ENCODE peak calls at places on chromosomes 11 and 22, in eight cellular contexts. Z is NCI-H1930, F is D341Med, J is substantia nigra, R is posterior cingulate gyrus, S is lower leg skin, I is uterus, U is lower lobe of right lung. B is an unnamed sample.

GRCh38 chr22:50535113-50535512 is 5.3 kb upstream of the TYMP start:
- DNase-seq in Z (no peak), F (no peak), J (no peak), R (no peak), S (no peak), I (no peak), U (no peak), B (peak; percentile 15)

GRCh38 chr11:46380340-46381045 is 976 bp upstream of the MDK start:
- DNase-seq in Z (peak; percentile 49), F (no peak), J (no peak), R (no peak), S (peak; percentile 95), I (peak; percentile 74), U (peak; percentile 86), B (peak; percentile 82)

GRCh38 chr22:46649176-46650077 is 29.2 kb downstream of the GRAMD4 start:
- DNase-seq in Z (no peak), F (no peak), J (no peak), R (no peak), S (no peak), I (no peak), U (no peak), B (peak; percentile 76)

GRCh38 chr22:37215890-37216289 is 3.6 kb upstream of the SSTR3 start:
- DNase-seq in Z (no peak), F (no peak), J (no peak), R (no peak), S (no peak), I (no peak), U (no peak), B (no peak)

GRCh38 chr11:23590909-23591308 is 730.6 kb upstream of the CCDC179 start:
- DNase-seq in Z (no peak), F (no peak), J (no peak), R (no peak), S (no peak), I (no peak), U (no peak), B (no peak)

GRCh38 chr11:1546536-1547466 is 25.3 kb downstream of the DUSP8 start:
- DNase-seq in Z (peak; percentile 70), F (peak; percentile 94), J (no peak), R (peak; percentile 66), S (no peak), I (no peak), U (no peak), B (peak; percentile 79)

GRCh38 chr11:36427079-36427478 is 83.0 kb downstream of the TRAF6 start:
- DNase-seq in Z (no peak), F (no peak), J (no peak), R (no peak), S (no peak), I (no peak), U (no peak), B (no peak)

GRCh38 chr11:125772834-125773505 is 5.7 kb downstream of the PATE2 start:
- DNase-seq in Z (no peak), F (no peak), J (no peak), R (no peak), S (no peak), I (no peak), U (no peak), B (no peak)

GRCh38 chr11:26948881-26949280 is 45.0 kb upstream of the FIBIN start:
- DNase-seq in Z (no peak), F (no peak), J (no peak), R (no peak), S (no peak), I (no peak), U (no peak), B (no peak)

GRCh38 chr22:35631597-35631996 is 14.5 kb upstream of the MB start:
- DNase-seq in Z (no peak), F (peak; percentile 76), J (no peak), R (no peak), S (no peak), I (no peak), U (peak; percentile 64), B (no peak)

B was measured in left ventricle myocardium superior.